ENCODE peak calls at places on chromosomes 1 and 21, in eight cellular contexts. One of them, this sample, is unnamed.

GRCh38 chr1:47677241-47677940 is 239.5 kb downstream of the FOXD2 start:
- DNase-seq in midbrain: no peak
- DNase-seq in nephron progenitor cell: no peak
- DNase-seq in OCI-LY7: no peak
- DNase-seq in COR-L47: no peak
- DNase-seq in neural crest cell: no peak
- DNase-seq in stimulated activated CD4-positive, alpha-beta T cell treated with anti-CD3 and anti-CD28 coated beads, Interleukin-12 subunit alpha, Interleukin-12 subunit beta, amount 100 ng/mL, for 48 hours: no peak
- DNase-seq in glutamatergic neuron: no peak
- DNase-seq in this sample: no peak

GRCh38 chr1:40226187-40226586 is 21.6 kb upstream of the TMCO2 start:
- DNase-seq in midbrain: no peak
- DNase-seq in nephron progenitor cell: no peak
- DNase-seq in OCI-LY7: no peak
- DNase-seq in COR-L47: no peak
- DNase-seq in neural crest cell: no peak
- DNase-seq in stimulated activated CD4-positive, alpha-beta T cell treated with anti-CD3 and anti-CD28 coated beads, Interleukin-12 subunit alpha, Interleukin-12 subunit beta, amount 100 ng/mL, for 48 hours: no peak
- DNase-seq in glutamatergic neuron: no peak
- DNase-seq in this sample: no peak

GRCh38 chr1:169941982-169942830 is 48.5 kb upstream of the SCYL3 start:
- DNase-seq in midbrain: no peak
- DNase-seq in nephron progenitor cell: no peak
- DNase-seq in OCI-LY7: no peak
- DNase-seq in COR-L47: no peak
- DNase-seq in neural crest cell: no peak
- DNase-seq in stimulated activated CD4-positive, alpha-beta T cell treated with anti-CD3 and anti-CD28 coated beads, Interleukin-12 subunit alpha, Interleukin-12 subunit beta, amount 100 ng/mL, for 48 hours: no peak
- DNase-seq in glutamatergic neuron: no peak
- DNase-seq in this sample: peak

GRCh38 chr1:190809312-190809711 is 331.6 kb upstream of the BRINP3 start:
- DNase-seq in midbrain: no peak
- DNase-seq in nephron progenitor cell: no peak
- DNase-seq in OCI-LY7: no peak
- DNase-seq in COR-L47: no peak
- DNase-seq in neural crest cell: no peak
- DNase-seq in stimulated activated CD4-positive, alpha-beta T cell treated with anti-CD3 and anti-CD28 coated beads, Interleukin-12 subunit alpha, Interleukin-12 subunit beta, amount 100 ng/mL, for 48 hours: no peak
- DNase-seq in glutamatergic neuron: no peak
- DNase-seq in this sample: no peak

GRCh38 chr1:162023547-162024501 is at the start of gene OLFML2B:
- DNase-seq in midbrain: peak
- DNase-seq in nephron progenitor cell: peak
- DNase-seq in OCI-LY7: no peak
- DNase-seq in COR-L47: peak
- DNase-seq in neural crest cell: peak
- DNase-seq in stimulated activated CD4-positive, alpha-beta T cell treated with anti-CD3 and anti-CD28 coated beads, Interleukin-12 subunit alpha, Interleukin-12 subunit beta, amount 100 ng/mL, for 48 hours: no peak
- DNase-seq in glutamatergic neuron: peak
- DNase-seq in this sample: peak

GRCh38 chr1:17841944-17842343 is 86.8 kb downstream of the ACTL8 start:
- DNase-seq in midbrain: no peak
- DNase-seq in nephron progenitor cell: no peak
- DNase-seq in OCI-LY7: no peak
- DNase-seq in COR-L47: no peak
- DNase-seq in neural crest cell: no peak
- DNase-seq in stimulated activated CD4-positive, alpha-beta T cell treated with anti-CD3 and anti-CD28 coated beads, Interleukin-12 subunit alpha, Interleukin-12 subunit beta, amount 100 ng/mL, for 48 hours: no peak
- DNase-seq in glutamatergic neuron: no peak
- DNase-seq in this sample: no peak

GRCh38 chr1:180862305-180862704 is 50.4 kb upstream of the KIAA1614 start:
- DNase-seq in midbrain: no peak
- DNase-seq in nephron progenitor cell: no peak
- DNase-seq in OCI-LY7: no peak
- DNase-seq in COR-L47: no peak
- DNase-seq in neural crest cell: no peak
- DNase-seq in stimulated activated CD4-positive, alpha-beta T cell treated with anti-CD3 and anti-CD28 coated beads, Interleukin-12 subunit alpha, Interleukin-12 subunit beta, amount 100 ng/mL, for 48 hours: no peak
- DNase-seq in glutamatergic neuron: no peak
- DNase-seq in this sample: no peak

GRCh38 chr1:21272540-21272939 is 17.7 kb downstream of the ECE1 start:
- DNase-seq in midbrain: no peak
- DNase-seq in nephron progenitor cell: no peak
- DNase-seq in OCI-LY7: no peak
- DNase-seq in COR-L47: no peak
- DNase-seq in neural crest cell: no peak
- DNase-seq in stimulated activated CD4-positive, alpha-beta T cell treated with anti-CD3 and anti-CD28 coated beads, Interleukin-12 subunit alpha, Interleukin-12 subunit beta, amount 100 ng/mL, for 48 hours: no peak
- DNase-seq in glutamatergic neuron: no peak
- DNase-seq in this sample: no peak

GRCh38 chr1:11187936-11188335 is 1.2 kb upstream of the ANGPTL7 start:
- DNase-seq in midbrain: no peak
- DNase-seq in nephron progenitor cell: no peak
- DNase-seq in OCI-LY7: no peak
- DNase-seq in COR-L47: no peak
- DNase-seq in neural crest cell: no peak
- DNase-seq in stimulated activated CD4-positive, alpha-beta T cell treated with anti-CD3 and anti-CD28 coated beads, Interleukin-12 subunit alpha, Interleukin-12 subunit beta, amount 100 ng/mL, for 48 hours: no peak
- DNase-seq in glutamatergic neuron: no peak
- DNase-seq in this sample: no peak

GRCh38 chr21:27275294-27275927 is 308.5 kb upstream of the ADAMTS5 start:
- DNase-seq in midbrain: no peak
- DNase-seq in nephron progenitor cell: no peak
- DNase-seq in OCI-LY7: no peak
- DNase-seq in COR-L47: no peak
- DNase-seq in neural crest cell: no peak
- DNase-seq in stimulated activated CD4-positive, alpha-beta T cell treated with anti-CD3 and anti-CD28 coated beads, Interleukin-12 subunit alpha, Interleukin-12 subunit beta, amount 100 ng/mL, for 48 hours: no peak
- DNase-seq in glutamatergic neuron: no peak
- DNase-seq in this sample: peak